ENCODE peak calls at places on chromosomes 13 and 19, in six cellular contexts. I is left lung, W is cardiac fibroblast, E is body of pancreas, F is PC-3, R is epithelial cell of esophagus. O is an unnamed sample.

GRCh38 chr19:33665776-33666175 is 44.0 kb downstream of the CHST8 start:
- DNase-seq in I (no peak), F (no peak), E (no peak), R (no peak), W (no peak), O (no peak)

GRCh38 chr19:16285769-16286564 is 38.7 kb upstream of the KLF2 start:
- DNase-seq in W (no peak), I (no peak), E (peak; percentile 41), F (no peak), R (peak; percentile 10), O (no peak)

GRCh38 chr13:31236211-31236786 is 36.5 kb downstream of the B3GLCT start:
- DNase-seq in R (peak; percentile 58), W (peak; percentile 68), F (peak; percentile 51), I (no peak), E (no peak), O (peak; percentile 64)

GRCh38 chr19:31519216-31519615 is 170.0 kb upstream of the TSHZ3 start:
- DNase-seq in F (no peak), W (no peak), I (no peak), R (no peak), E (no peak), O (no peak)

GRCh38 chr19:2476451-2477140 is 669 bp downstream of the GADD45B start:
- DNase-seq in W (peak; percentile 73), E (peak; percentile 55), R (peak; percentile 44), F (peak; percentile 39), I (peak; percentile 67), O (peak; percentile 64)

GRCh38 chr13:90302113-90302512 is 1045.4 kb upstream of the MIR17HG start:
- DNase-seq in E (no peak), I (no peak), W (peak; percentile 55), R (peak; percentile 35), F (no peak), O (peak; percentile 80)

GRCh38 chr19:39119830-39120229 is 5.8 kb upstream of the PAK4 start:
- DNase-seq in E (no peak), F (no peak), I (no peak), W (no peak), R (no peak), O (no peak)

GRCh38 chr19:8089664-8090601 is 37.4 kb downstream of the CCL25 start:
- DNase-seq in I (no peak), F (no peak), E (no peak), W (no peak), R (no peak), O (no peak)

GRCh38 chr19:38989066-38989605 is 13.6 kb upstream of the FBXO17 start:
- DNase-seq in F (peak; percentile 7), E (peak; percentile 14), W (no peak), I (no peak), R (no peak), O (no peak)

GRCh38 chr13:45510671-45511070 is 45.9 kb downstream of the COG3 start:
- DNase-seq in F (no peak), R (no peak), E (no peak), W (no peak), I (no peak), O (no peak)

GRCh38 chr13:84265365-84265764 is 383.1 kb upstream of the SLITRK1 start:
- DNase-seq in I (no peak), W (no peak), F (no peak), R (no peak), E (no peak), O (no peak)

GRCh38 chr13:28531195-28531955 is 36.4 kb upstream of the FLT1 start:
- DNase-seq in R (no peak), E (peak; percentile 16), I (no peak), F (peak; percentile 8), W (peak; percentile 33), O (peak; percentile 45)

GRCh38 chr19:13796301-13797057 is 1.2 kb downstream of the ZSWIM4 start:
- DNase-seq in W (peak; percentile 97), I (peak; percentile 78), E (peak; percentile 64), F (peak; percentile 97), R (peak; percentile 96), O (peak; percentile 96)

GRCh38 chr13:44843403-44843802 is 145.9 kb downstream of the NUFIP1 start:
- DNase-seq in R (peak; percentile 34), W (peak; percentile 72), I (no peak), F (no peak), E (no peak), O (peak; percentile 63)

GRCh38 chr19:3189702-3190469 is 4.2 kb downstream of the NCLN start:
- DNase-seq in W (no peak), I (no peak), F (no peak), R (no peak), E (peak; percentile 64), O (no peak)

GRCh38 chr19:5070922-5071321 is 102.0 kb downstream of the KDM4B start:
- DNase-seq in E (no peak), R (no peak), I (no peak), F (no peak), W (no peak), O (no peak)

GRCh38 chr13:98171806-98172569 is 5.1 kb downstream of the RNF113B start:
- DNase-seq in W (peak; percentile 60), I (peak; percentile 38), F (no peak), R (no peak), E (peak; percentile 26), O (peak; percentile 33)

GRCh38 chr13:51832471-51833152 is 12.4 kb downstream of the TMEM272 start:
- DNase-seq in E (peak; percentile 47), W (peak; percentile 36), F (peak; percentile 17), R (peak; percentile 41), I (no peak), O (peak; percentile 55)

GRCh38 chr19:33302974-33303790 is 848 bp upstream of the CEBPA start:
- DNase-seq in W (peak; percentile 55), F (peak; percentile 32), E (peak; percentile 72), R (peak; percentile 68), I (no peak), O (peak; percentile 56)

GRCh38 chr13:46554971-46555370 is 2.0 kb downstream of the LRCH1 start:
- DNase-seq in I (no peak), F (no peak), R (peak; percentile 22), E (no peak), W (peak; percentile 52), O (peak; percentile 49)

GRCh38 chr19:1154731-1155351 is 19.2 kb downstream of the SBNO2 start:
- DNase-seq in R (peak; percentile 93), I (peak; percentile 92), E (peak; percentile 58), W (peak; percentile 92), F (no peak), O (peak; percentile 95)
- H3K4me3 ChIP-seq in R (peak overlapping the region; percentile 25), I (peak overlapping the region; percentile 12), E (no peak overlapping the region), W (peak overlapping the region; percentile 51), F (no peak overlapping the region), O (peak overlapping the region; percentile 40)

GRCh38 chr19:1046117-1046626 is 6.3 kb downstream of the ABCA7 start:
- DNase-seq in R (no peak), W (no peak), F (no peak), E (no peak), I (no peak), O (no peak)
- TF ChIP-seq CTCF in R (no peak), W (no peak), F (no peak), E (no peak), I (no peak), O (no peak)

GRCh38 chr13:100395698-100396373 is 192.8 kb downstream of the GGACT start:
- DNase-seq in E (no peak), W (no peak), R (no peak), I (no peak), F (no peak), O (no peak)

GRCh38 chr13:100397627-100398026 is 191.0 kb downstream of the GGACT start:
- DNase-seq in R (no peak), W (no peak), F (no peak), E (no peak), I (no peak), O (no peak)

GRCh38 chr13:100392709-100393630 is 195.6 kb downstream of the GGACT start:
- DNase-seq in W (peak; percentile 99), R (peak; percentile 97), F (peak; percentile 95), E (peak; percentile 57), I (peak; percentile 87), O (peak; percentile 100)

GRCh38 chr13:100396771-100397170 is 191.8 kb downstream of the GGACT start:
- DNase-seq in I (no peak), R (no peak), E (no peak), W (no peak), F (no peak), O (no peak)

DNA sequence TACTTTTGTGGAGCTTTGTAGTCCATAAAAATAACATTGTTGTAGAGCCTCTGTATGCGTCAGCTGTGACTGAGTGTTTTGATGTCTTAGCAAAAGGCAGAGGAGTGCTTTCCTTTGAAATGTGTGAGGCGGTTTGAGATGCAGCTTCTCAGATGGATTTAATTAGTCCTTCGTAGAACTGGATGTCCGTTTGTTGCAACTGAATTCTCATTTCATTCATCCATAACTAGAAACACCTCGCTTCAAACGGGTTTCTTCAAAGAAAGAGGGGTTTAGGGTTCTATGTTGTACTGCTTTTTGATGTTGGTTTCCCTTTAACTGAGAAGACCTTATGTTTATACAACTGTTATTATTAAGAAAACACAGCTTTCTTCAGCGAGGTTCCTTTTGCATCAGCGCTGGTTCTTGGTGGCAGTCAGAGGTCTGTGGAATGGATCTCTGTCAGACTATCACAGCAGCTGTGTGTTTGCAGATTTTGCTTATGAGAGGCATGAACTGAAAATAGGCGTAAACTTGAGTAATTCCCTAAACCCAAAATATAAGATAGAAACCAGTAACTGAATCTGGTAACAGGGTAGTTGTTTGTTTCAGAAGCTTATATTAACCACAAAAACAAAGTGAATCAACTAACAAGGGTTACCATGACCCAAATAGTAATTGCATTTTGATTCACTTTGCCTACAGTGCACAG is 194.4 kb downstream of the GGACT start:
- DNase-seq in E (no peak), I (no peak), F (no peak), R (no peak), W (peak; percentile 92), O (peak; percentile 50)
- H3K4me3 ChIP-seq in E (no peak overlapping the region), I (no peak overlapping the region), F (no peak overlapping the region), R (no peak overlapping the region), W (peak overlapping the region; percentile 25), O (no peak overlapping the region)

GRCh38 chr13:37068962-37069361 is 9.5 kb upstream of the SUPT20H start:
- DNase-seq in E (no peak), R (no peak), I (no peak), W (peak; percentile 47), F (peak; percentile 25), O (peak; percentile 45)
- TF ChIP-seq CTCF in E (peak; percentile 14), R (no peak), I (peak; percentile 8), W (peak; percentile 40), F (peak; percentile 46), O (peak; percentile 34)

DNA sequence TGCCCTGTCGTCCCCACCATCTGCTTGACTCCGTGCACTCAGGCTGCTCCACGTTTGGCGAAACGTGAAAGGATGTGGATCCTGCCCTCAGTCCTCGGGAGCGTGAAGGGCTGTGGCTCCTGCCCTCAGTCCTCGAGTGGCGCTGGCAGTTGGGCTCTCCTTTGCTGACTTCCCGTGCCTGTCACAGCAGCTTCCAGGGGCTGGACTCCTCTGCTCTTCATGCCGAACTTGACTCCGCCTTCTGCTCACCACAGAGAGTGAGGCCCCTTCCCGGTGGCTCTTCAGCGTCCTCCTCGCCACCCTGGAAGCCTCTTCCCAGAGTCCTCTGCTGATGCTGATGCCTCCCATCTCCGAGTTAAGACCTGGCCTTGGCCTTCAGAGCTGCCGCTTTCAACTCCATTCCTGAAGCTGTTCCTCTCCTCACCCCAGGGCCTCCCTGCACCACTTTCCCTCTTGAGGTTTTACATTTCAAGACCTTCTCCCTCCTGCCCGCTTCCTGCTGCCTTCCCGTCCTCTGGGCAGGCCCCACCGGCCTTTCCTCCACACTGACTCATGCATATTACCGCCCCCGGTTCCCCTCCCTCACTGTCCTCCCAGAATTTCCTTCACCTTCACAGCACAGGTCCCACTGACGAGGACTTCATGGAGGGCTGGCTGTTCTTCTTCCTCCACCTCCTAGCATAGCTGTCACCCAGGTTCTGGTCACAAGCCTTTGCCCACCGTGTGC is 111.7 kb downstream of the SHISA2 start:
- DNase-seq in I (no peak), R (no peak), F (no peak), E (no peak), W (no peak), O (no peak)
- H3K4me3 ChIP-seq in I (no peak overlapping the region), R (no peak overlapping the region), F (no peak overlapping the region), E (no peak overlapping the region), W (no peak overlapping the region), O (no peak overlapping the region)

O was measured in fibroblast of pulmonary artery.